ENCODE peak calls at places on chromosomes 12 and 14, in eight cellular contexts. B is stimulated activated CD8-positive, alpha-beta memory T cell treated with anti-CD3 and anti-CD28 coated beads, Interleukin-2, amount 100 ng/mL, for 48 hours; N is right lobe of liver; Q is globus pallidus; K is tibial artery; J is CD4-positive, CD25-positive, alpha-beta regulatory T cell; E is non-pigmented ciliary epithelial cell; C is AG20443. M is an unnamed sample.

GRCh38 chr14:59537476-59537875 is 39.1 kb downstream of the CCDC175 start:
- DNase-seq in B (no peak), N (no peak), Q (no peak), K (no peak), J (no peak), E (no peak), C (no peak), M (no peak)

GRCh38 chr14:70143306-70143705 is 45.4 kb downstream of the SLC8A3 start:
- DNase-seq in B (no peak), N (no peak), Q (no peak), K (no peak), J (no peak), E (no peak), C (no peak), M (no peak)

GRCh38 chr12:21941522-21942376 is 523 bp upstream of the ABCC9 start:
- DNase-seq in B (no peak), N (peak; percentile 87), Q (peak; percentile 11), K (peak; percentile 58), J (no peak), E (no peak), C (peak; percentile 76), M (peak; percentile 40)

GRCh38 chr12:48811454-48812090 is 6.7 kb upstream of the CACNB3 start:
- DNase-seq in B (no peak), N (no peak), Q (no peak), K (no peak), J (no peak), E (no peak), C (no peak), M (peak; percentile 36)

GRCh38 chr12:110458756-110459155 is 8.6 kb upstream of the ARPC3 start:
- DNase-seq in B (no peak), N (no peak), Q (peak; percentile 60), K (no peak), J (no peak), E (no peak), C (no peak), M (no peak)

GRCh38 chr12:132286912-132287311 is 42.5 kb downstream of the GALNT9 start:
- DNase-seq in B (no peak), N (no peak), Q (no peak), K (no peak), J (no peak), E (no peak), C (no peak), M (peak; percentile 34)

GRCh38 chr12:14962797-14963196 is 1.4 kb upstream of the ARHGDIB start:
- DNase-seq in B (no peak), N (no peak), Q (no peak), K (no peak), J (no peak), E (no peak), C (no peak), M (no peak)

GRCh38 chr14:91242635-91243034 is 1.9 kb downstream of the GPR68 start:
- DNase-seq in B (no peak), N (no peak), Q (no peak), K (no peak), J (no peak), E (no peak), C (no peak), M (no peak)

GRCh38 chr14:35332517-35333346 is 40.5 kb downstream of the PSMA6 start:
- DNase-seq in B (no peak), N (no peak), Q (no peak), K (no peak), J (peak; percentile 83), E (no peak), C (peak; percentile 73), M (no peak)

GRCh38 chr12:24898606-24899005 is 50.3 kb downstream of the BCAT1 start:
- DNase-seq in B (no peak), N (no peak), Q (no peak), K (no peak), J (no peak), E (no peak), C (no peak), M (peak; percentile 49)

GRCh38 chr12:59173696-59174095 is 253.4 kb upstream of the LRIG3 start:
- DNase-seq in B (no peak), N (no peak), Q (no peak), K (no peak), J (no peak), E (no peak), C (no peak), M (peak; percentile 30)

GRCh38 chr12:92739099-92739498 is 36.3 kb downstream of the PLEKHG7 start:
- DNase-seq in B (no peak), N (no peak), Q (no peak), K (no peak), J (no peak), E (no peak), C (peak; percentile 14), M (peak; percentile 29)

GRCh38 chr12:67659296-67659695 is 10.8 kb downstream of the DYRK2 start:
- DNase-seq in B (no peak), N (no peak), Q (no peak), K (no peak), J (no peak), E (no peak), C (no peak), M (no peak)

GRCh38 chr12:6748761-6749160 is 4.2 kb downstream of the MLF2 start:
- DNase-seq in B (no peak), N (no peak), Q (no peak), K (no peak), J (no peak), E (no peak), C (no peak), M (no peak)

GRCh38 chr12:94710933-94711332 is 60.6 kb upstream of the TMCC3 start:
- DNase-seq in B (peak; percentile 5), N (no peak), Q (peak; percentile 38), K (no peak), J (peak; percentile 49), E (no peak), C (peak; percentile 44), M (no peak)

GRCh38 chr14:60760648-60761364 is 26.2 kb downstream of the MNAT1 start:
- DNase-seq in B (no peak), N (no peak), Q (no peak), K (no peak), J (no peak), E (no peak), C (no peak), M (no peak)

GRCh38 chr14:68547305-68548193 is 245.3 kb downstream of the ZFP36L1 start:
- DNase-seq in B (no peak), N (no peak), Q (no peak), K (peak; percentile 89), J (no peak), E (peak; percentile 69), C (peak; percentile 63), M (peak; percentile 73)

GRCh38 chr14:97571861-97572555 is 774.8 kb downstream of the VRK1 start:
- DNase-seq in B (no peak), N (no peak), Q (no peak), K (no peak), J (no peak), E (no peak), C (no peak), M (no peak)

GRCh38 chr12:122820838-122821271 is 14.4 kb upstream of the HIP1R start:
- DNase-seq in B (no peak), N (no peak), Q (no peak), K (no peak), J (no peak), E (no peak), C (no peak), M (no peak)

GRCh38 chr14:102390486-102390885 is 27.7 kb downstream of the TECPR2 start:
- DNase-seq in B (no peak), N (no peak), Q (no peak), K (no peak), J (no peak), E (no peak), C (peak; percentile 9), M (peak; percentile 59)

GRCh38 chr14:37584211-37585100 is 10.6 kb downstream of the FOXA1 start:
- DNase-seq in B (no peak), N (peak; percentile 78), Q (no peak), K (no peak), J (no peak), E (no peak), C (no peak), M (no peak)

GRCh38 chr12:94941440-94941862 is 62.0 kb downstream of the NDUFA12 start:
- DNase-seq in B (peak; percentile 28), N (no peak), Q (no peak), K (peak; percentile 62), J (peak; percentile 75), E (peak; percentile 60), C (peak; percentile 89), M (peak; percentile 86)

GRCh38 chr12:64730585-64730964 is 28.6 kb downstream of the GNS start:
- DNase-seq in B (no peak), N (no peak), Q (no peak), K (no peak), J (peak; percentile 21), E (no peak), C (no peak), M (no peak)

GRCh38 chr12:25424186-25424854 is 128.8 kb downstream of the LMNTD1 start:
- DNase-seq in B (no peak), N (no peak), Q (no peak), K (no peak), J (no peak), E (no peak), C (peak; percentile 41), M (no peak)

GRCh38 chr12:44774815-44775411 is 101.2 kb downstream of the NELL2 start:
- DNase-seq in B (peak; percentile 36), N (peak; percentile 45), Q (no peak), K (no peak), J (peak; percentile 39), E (no peak), C (peak; percentile 18), M (peak; percentile 2)

GRCh38 chr12:126588586-126589249 is 1523.5 kb downstream of the AACS start:
- DNase-seq in B (no peak), N (no peak), Q (no peak), K (no peak), J (peak; percentile 2), E (no peak), C (no peak), M (peak; percentile 0)

GRCh38 chr14:64801800-64802199 is 77.9 kb downstream of the SPTB start:
- DNase-seq in B (no peak), N (no peak), Q (no peak), K (no peak), J (peak; percentile 5), E (no peak), C (peak; percentile 48), M (peak; percentile 45)

M was measured in choroid plexus epithelial cell.